ENCODE peak calls at places on chromosome X, in six cellular contexts. B is brain microvascular endothelial cell, T is NCI-H146, J is NCI-H524, W is iPS DF 6.9, O is endothelial cell. E is an unnamed sample.

GRCh38 chrX:95703696-95704095 is 980.9 kb upstream of the DIAPH2 start:
- DNase-seq in B (no peak), O (no peak), W (no peak), J (no peak), T (no peak), E (no peak)

GRCh38 chrX:108834036-108834435 is 97.7 kb upstream of the IRS4 start:
- DNase-seq in W (no peak), O (no peak), T (no peak), B (no peak), J (no peak), E (no peak)

GRCh38 chrX:140274761-140275525 is 229.9 kb downstream of the SOX3 start:
- DNase-seq in B (peak; percentile 1), J (no peak), O (no peak), T (no peak), W (peak; percentile 13), E (no peak)

GRCh38 chrX:25019707-25020390 is 4.1 kb upstream of the ARX start:
- DNase-seq in O (no peak), B (no peak), W (no peak), J (peak; percentile 44), T (peak; percentile 44), E (no peak)

GRCh38 chrX:55135171-55135570 is 46.4 kb downstream of the PAGE2 start:
- DNase-seq in W (no peak), T (peak; percentile 3), O (peak; percentile 19), B (peak; percentile 12), J (peak; percentile 24), E (peak; percentile 31)

GRCh38 chrX:56468441-56468840 is 95.0 kb upstream of the UBQLN2 start:
- DNase-seq in W (no peak), O (no peak), T (no peak), J (no peak), B (no peak), E (no peak)

GRCh38 chrX:56765816-56766553 is 36.9 kb downstream of the NBDY start:
- DNase-seq in T (no peak), W (no peak), O (no peak), J (no peak), B (no peak), E (no peak)

GRCh38 chrX:129618997-129619396 is 35.8 kb downstream of the APLN start:
- DNase-seq in J (no peak), W (no peak), B (no peak), O (no peak), T (no peak), E (no peak)

GRCh38 chrX:74426615-74427014 is 5.3 kb downstream of the SLC16A2 start:
- DNase-seq in J (no peak), O (no peak), W (no peak), B (no peak), T (no peak), E (no peak)

GRCh38 chrX:72714471-72714916 is 388 bp upstream of the PHKA1 start:
- DNase-seq in T (peak; percentile 64), W (peak; percentile 18), O (peak; percentile 36), B (peak; percentile 37), J (peak; percentile 79), E (peak; percentile 72)

GRCh38 chrX:43469391-43470054 is 186.6 kb upstream of the MAOA start:
- DNase-seq in O (no peak), T (no peak), B (no peak), W (no peak), J (no peak), E (no peak)

GRCh38 chrX:96837808-96838207 is 45.9 kb upstream of the RPA4 start:
- DNase-seq in W (no peak), B (no peak), J (no peak), T (no peak), O (no peak), E (no peak)

GRCh38 chrX:14039344-14039743 is 9.7 kb upstream of the GEMIN8 start:
- DNase-seq in J (peak; percentile 57), O (peak; percentile 34), W (no peak), B (peak; percentile 53), T (peak; percentile 56), E (peak; percentile 42)

E was measured in D341Med.